ENCODE peak calls at places on chromosomes 13 and 19, in five cellular contexts. S, G, C, J and Y are unnamed samples.

GRCh38 chr19:51729781-51730180 is 6.0 kb upstream of the HAS1 start:
- DNase-seq in G (no peak), C (no peak), S (no peak), J (peak; percentile 75), Y (no peak)

GRCh38 chr13:47816835-47817234 is 184.2 kb downstream of the SUCLA2 start:
- DNase-seq in S (no peak), J (no peak), C (no peak), G (no peak), Y (no peak)

GRCh38 chr13:35882722-35883497 is 248.3 kb downstream of the DCLK1 start:
- DNase-seq in C (no peak), G (no peak), J (no peak), S (no peak), Y (no peak)

GRCh38 chr19:12884926-12885748 is 1.9 kb downstream of the KLF1 start:
- DNase-seq in C (peak; percentile 48), S (peak; percentile 85), J (peak; percentile 52), G (peak; percentile 85), Y (peak; percentile 82)

GRCh38 chr19:35911790-35912189 is 3.7 kb upstream of the TYROBP start:
- DNase-seq in S (no peak), G (no peak), C (no peak), J (no peak), Y (no peak)

GRCh38 chr19:45863840-45864628 is at the start of gene FOXA3:
- DNase-seq in J (peak; percentile 54), C (no peak), S (peak; percentile 56), G (no peak), Y (peak; percentile 47)

GRCh38 chr13:70964124-70964523 is 855.9 kb upstream of the KLHL1 start:
- DNase-seq in S (no peak), G (no peak), C (no peak), J (no peak), Y (no peak)

GRCh38 chr13:42990147-42990990 is 1.7 kb downstream of the EPSTI1 start:
- DNase-seq in G (no peak), J (no peak), C (no peak), S (peak; percentile 35), Y (peak; percentile 17)

GRCh38 chr13:44415815-44416214 is 42.2 kb downstream of the SERP2 start:
- DNase-seq in S (no peak), G (no peak), C (no peak), J (no peak), Y (no peak)

GRCh38 chr13:70310720-70311119 is 202.5 kb upstream of the KLHL1 start:
- DNase-seq in J (no peak), C (peak; percentile 24), S (no peak), G (no peak), Y (no peak)

GRCh38 chr19:10680545-10681135 is 20.6 kb upstream of the QTRT1 start:
- DNase-seq in S (no peak), J (no peak), C (no peak), G (no peak), Y (no peak)

GRCh38 chr19:42277821-42278809 is 9.1 kb downstream of the CIC start:
- DNase-seq in S (no peak), J (peak; percentile 43), C (no peak), G (no peak), Y (no peak)

GRCh38 chr19:24062222-24062621 is 24.8 kb upstream of the ZNF254 start:
- DNase-seq in S (no peak), C (no peak), G (no peak), J (no peak), Y (no peak)

GRCh38 chr13:49319555-49320350 is 72.0 kb downstream of the CDADC1 start:
- DNase-seq in S (no peak), G (no peak), C (no peak), J (peak; percentile 35), Y (no peak)

GRCh38 chr19:5407356-5407755 is 47.9 kb upstream of the ZNRF4 start:
- DNase-seq in G (no peak), C (no peak), S (no peak), J (no peak), Y (no peak)

GRCh38 chr19:9586764-9587163 is 2.5 kb upstream of the ZNF121 start:
- DNase-seq in C (peak; percentile 66), S (peak; percentile 64), J (peak; percentile 35), G (peak; percentile 64), Y (peak; percentile 72)

GRCh38 chr13:113399755-113400149 is 35.8 kb upstream of the GRTP1 start:
- DNase-seq in J (no peak), C (no peak), G (no peak), S (no peak), Y (no peak)

GRCh38 chr19:28313633-28314032 is 899.3 kb downstream of the UQCRFS1 start:
- DNase-seq in G (no peak), C (no peak), J (peak; percentile 91), S (no peak), Y (no peak)

GRCh38 chr13:23777571-23777870 is 111.7 kb downstream of the MIPEP start:
- DNase-seq in G (no peak), S (no peak), C (no peak), J (no peak), Y (no peak)

GRCh38 chr13:95707035-95707434 is 30.1 kb downstream of the DNAJC3 start:
- DNase-seq in C (no peak), J (no peak), G (no peak), S (no peak), Y (no peak)

GRCh38 chr19:14704450-14704849 is 14.6 kb downstream of the ZNF333 start:
- DNase-seq in J (no peak), S (no peak), G (no peak), C (no peak), Y (no peak)

GRCh38 chr19:13838071-13838942 is 38.6 kb upstream of the NANOS3 start:
- DNase-seq in J (no peak), C (no peak), S (no peak), G (no peak), Y (no peak)

GRCh38 chr19:55115446-55116065 is 1.9 kb downstream of the PPP1R12C start:
- DNase-seq in J (no peak), G (no peak), C (no peak), S (peak; percentile 23), Y (no peak)

GRCh38 chr13:42102961-42103688 is 54.7 kb downstream of the DGKH start:
- DNase-seq in J (peak; percentile 31), S (no peak), G (no peak), C (no peak), Y (no peak)

GRCh38 chr13:53191091-53191490 is 162.5 kb downstream of the OLFM4 start:
- DNase-seq in J (peak; percentile 54), G (no peak), C (no peak), S (no peak), Y (no peak)

GRCh38 chr19:55133639-55134444 is 15.2 kb downstream of the TNNT1 start:
- DNase-seq in C (no peak), G (no peak), J (no peak), S (no peak), Y (no peak)

GRCh38 chr19:5985098-5985783 is 7.3 kb upstream of the RANBP3 start:
- DNase-seq in G (no peak), S (no peak), J (peak; percentile 46), C (no peak), Y (no peak)

GRCh38 chr13:39777527-39778061 is 122.1 kb downstream of the COG6 start:
- DNase-seq in S (peak; percentile 10), C (no peak), G (no peak), J (peak; percentile 80), Y (no peak)

GRCh38 chr19:11479470-11480080 is 1.3 kb downstream of the ELAVL3 start:
- DNase-seq in C (peak; percentile 76), J (no peak), G (no peak), S (no peak), Y (no peak)

GRCh38 chr19:1285737-1286360 is at the start of gene EFNA2:
- DNase-seq in G (no peak), S (no peak), J (no peak), C (no peak), Y (no peak)

GRCh38 chr13:28754698-28755545 is 36.2 kb upstream of the SLC46A3 start:
- DNase-seq in S (no peak), J (peak; percentile 27), C (no peak), G (no peak), Y (no peak)

GRCh38 chr19:2032296-2032941 is 16.9 kb upstream of the BTBD2 start:
- DNase-seq in S (no peak), J (peak; percentile 91), C (no peak), G (no peak), Y (no peak)